ENCODE peak calls at places on chromosomes 6 and 20, in seven cellular contexts. One of them, this sample, is unnamed. For H3K9me3, the result is how much of the 10 kb centered on the place peaks cover.

GRCh38 chr6:33428219-33428890 is 8.5 kb downstream of the SYNGAP1 start:
- DNase-seq in uterus: no peak
- DNase-seq in hepatocyte: peak
- DNase-seq in SJSA1: no peak
- DNase-seq in effector memory CD4-positive, alpha-beta T cell: no peak
- DNase-seq in PC-9: no peak
- DNase-seq in tibial artery: peak
- DNase-seq in this sample: no peak

GRCh38 chr20:44692932-44693476 is 22.2 kb upstream of the CCN5 start:
- DNase-seq in PC-9: peak
- DNase-seq in hepatocyte: peak
- DNase-seq in effector memory CD4-positive, alpha-beta T cell: no peak
- DNase-seq in uterus: peak
- DNase-seq in SJSA1: peak
- DNase-seq in tibial artery: peak
- DNase-seq in this sample: no peak

GRCh38 chr20:23205221-23205620 is 119.1 kb upstream of the CD93 start:
- DNase-seq in SJSA1: no peak
- DNase-seq in tibial artery: no peak
- DNase-seq in PC-9: no peak
- DNase-seq in uterus: no peak
- DNase-seq in hepatocyte: no peak
- DNase-seq in effector memory CD4-positive, alpha-beta T cell: no peak
- DNase-seq in this sample: no peak

GRCh38 chr6:75135447-75135846 is 70.4 kb downstream of the COL12A1 start:
- DNase-seq in tibial artery: no peak
- DNase-seq in SJSA1: no peak
- DNase-seq in effector memory CD4-positive, alpha-beta T cell: no peak
- DNase-seq in uterus: no peak
- DNase-seq in hepatocyte: no peak
- DNase-seq in PC-9: no peak
- DNase-seq in this sample: no peak

GRCh38 chr6:72724545-72724944 is 102.7 kb downstream of the KCNQ5 start:
- DNase-seq in PC-9: no peak
- DNase-seq in tibial artery: no peak
- DNase-seq in effector memory CD4-positive, alpha-beta T cell: no peak
- DNase-seq in hepatocyte: no peak
- DNase-seq in uterus: no peak
- DNase-seq in SJSA1: no peak
- DNase-seq in this sample: no peak

GRCh38 chr6:71139249-71139648 is 149.4 kb upstream of the OGFRL1 start:
- DNase-seq in effector memory CD4-positive, alpha-beta T cell: no peak
- DNase-seq in hepatocyte: no peak
- DNase-seq in tibial artery: no peak
- DNase-seq in PC-9: peak
- DNase-seq in SJSA1: peak
- DNase-seq in uterus: no peak
- DNase-seq in this sample: no peak

GRCh38 chr6:20400476-20401402 is 940 bp upstream of the E2F3 start:
- DNase-seq in uterus: peak
- DNase-seq in effector memory CD4-positive, alpha-beta T cell: peak
- DNase-seq in hepatocyte: peak
- DNase-seq in SJSA1: peak
- DNase-seq in PC-9: no peak
- DNase-seq in tibial artery: no peak
- DNase-seq in this sample: no peak

GRCh38 chr6:138464085-138464484 is 35.2 kb downstream of the NHSL1 start:
- DNase-seq in PC-9: no peak
- DNase-seq in tibial artery: no peak
- DNase-seq in uterus: no peak
- DNase-seq in hepatocyte: no peak
- DNase-seq in SJSA1: no peak
- DNase-seq in effector memory CD4-positive, alpha-beta T cell: no peak
- DNase-seq in this sample: no peak

GRCh38 chr6:15063253-15063853 is 182.5 kb upstream of the JARID2 start:
- DNase-seq in uterus: no peak
- DNase-seq in hepatocyte: no peak
- DNase-seq in PC-9: no peak
- DNase-seq in tibial artery: peak
- DNase-seq in effector memory CD4-positive, alpha-beta T cell: no peak
- DNase-seq in SJSA1: no peak
- DNase-seq in this sample: no peak

GRCh38 chr6:101226677-101227135 is 166.8 kb upstream of the GRIK2 start:
- DNase-seq in PC-9: peak
- DNase-seq in tibial artery: no peak
- DNase-seq in effector memory CD4-positive, alpha-beta T cell: no peak
- DNase-seq in SJSA1: peak
- DNase-seq in uterus: no peak
- DNase-seq in hepatocyte: peak
- DNase-seq in this sample: no peak

GRCh38 chr20:32966382-32966781 is 37.9 kb downstream of the SUN5 start:
- DNase-seq in hepatocyte: no peak
- DNase-seq in PC-9: no peak
- DNase-seq in effector memory CD4-positive, alpha-beta T cell: no peak
- DNase-seq in tibial artery: peak
- DNase-seq in uterus: no peak
- DNase-seq in SJSA1: no peak
- DNase-seq in this sample: no peak

GRCh38 chr6:138601128-138601527 is 101.8 kb upstream of the NHSL1 start:
- DNase-seq in PC-9: no peak
- DNase-seq in tibial artery: no peak
- DNase-seq in effector memory CD4-positive, alpha-beta T cell: no peak
- DNase-seq in SJSA1: no peak
- DNase-seq in uterus: no peak
- DNase-seq in hepatocyte: no peak
- DNase-seq in this sample: no peak

GRCh38 chr6:27078734-27079357 is 168.7 kb upstream of the PRSS16 start:
- DNase-seq in PC-9: peak
- DNase-seq in SJSA1: peak
- DNase-seq in uterus: no peak
- DNase-seq in effector memory CD4-positive, alpha-beta T cell: peak
- DNase-seq in hepatocyte: peak
- DNase-seq in tibial artery: no peak
- DNase-seq in this sample: peak

GRCh38 chr20:39568090-39568489 is 605.9 kb downstream of the DHX35 start:
- DNase-seq in hepatocyte: no peak
- DNase-seq in effector memory CD4-positive, alpha-beta T cell: no peak
- DNase-seq in tibial artery: no peak
- DNase-seq in SJSA1: no peak
- DNase-seq in uterus: no peak
- DNase-seq in PC-9: no peak
- DNase-seq in this sample: no peak
- H3K9me3 ChIP-seq in hepatocyte: under half
- H3K9me3 ChIP-seq in effector memory CD4-positive, alpha-beta T cell: under half
- H3K9me3 ChIP-seq in tibial artery: under half
- H3K9me3 ChIP-seq in SJSA1: under half
- H3K9me3 ChIP-seq in uterus: under half
- H3K9me3 ChIP-seq in PC-9: under half
- H3K9me3 ChIP-seq in this sample: under half

DNA sequence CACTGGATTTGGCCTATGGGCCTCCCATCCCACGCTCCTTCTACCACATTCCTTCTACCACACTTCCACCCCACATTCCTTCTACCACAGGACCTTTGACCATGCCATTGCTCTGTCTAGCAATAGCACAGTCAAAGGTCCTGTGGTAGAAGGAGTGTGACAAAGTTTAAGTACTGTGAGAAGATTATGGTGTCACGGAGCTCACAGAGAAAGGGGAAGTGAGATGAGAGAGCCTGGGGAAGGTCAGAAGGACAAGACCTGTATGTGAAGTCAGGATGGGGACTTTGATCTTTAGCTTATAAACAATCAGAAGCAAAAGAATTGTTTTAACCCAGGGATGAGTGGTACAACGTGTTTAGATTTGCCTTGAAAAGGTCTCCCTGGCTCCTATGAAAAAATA is 568.2 kb upstream of the CHD6 start:
- DNase-seq in uterus: no peak
- DNase-seq in hepatocyte: no peak
- DNase-seq in PC-9: no peak
- DNase-seq in effector memory CD4-positive, alpha-beta T cell: no peak
- DNase-seq in tibial artery: no peak
- DNase-seq in SJSA1: no peak
- DNase-seq in this sample: no peak
- H3K9me3 ChIP-seq in uterus: under half
- H3K9me3 ChIP-seq in hepatocyte: under half
- H3K9me3 ChIP-seq in PC-9: under half
- H3K9me3 ChIP-seq in effector memory CD4-positive, alpha-beta T cell: under half
- H3K9me3 ChIP-seq in tibial artery: under half
- H3K9me3 ChIP-seq in SJSA1: under half
- H3K9me3 ChIP-seq in this sample: under half

DNA sequence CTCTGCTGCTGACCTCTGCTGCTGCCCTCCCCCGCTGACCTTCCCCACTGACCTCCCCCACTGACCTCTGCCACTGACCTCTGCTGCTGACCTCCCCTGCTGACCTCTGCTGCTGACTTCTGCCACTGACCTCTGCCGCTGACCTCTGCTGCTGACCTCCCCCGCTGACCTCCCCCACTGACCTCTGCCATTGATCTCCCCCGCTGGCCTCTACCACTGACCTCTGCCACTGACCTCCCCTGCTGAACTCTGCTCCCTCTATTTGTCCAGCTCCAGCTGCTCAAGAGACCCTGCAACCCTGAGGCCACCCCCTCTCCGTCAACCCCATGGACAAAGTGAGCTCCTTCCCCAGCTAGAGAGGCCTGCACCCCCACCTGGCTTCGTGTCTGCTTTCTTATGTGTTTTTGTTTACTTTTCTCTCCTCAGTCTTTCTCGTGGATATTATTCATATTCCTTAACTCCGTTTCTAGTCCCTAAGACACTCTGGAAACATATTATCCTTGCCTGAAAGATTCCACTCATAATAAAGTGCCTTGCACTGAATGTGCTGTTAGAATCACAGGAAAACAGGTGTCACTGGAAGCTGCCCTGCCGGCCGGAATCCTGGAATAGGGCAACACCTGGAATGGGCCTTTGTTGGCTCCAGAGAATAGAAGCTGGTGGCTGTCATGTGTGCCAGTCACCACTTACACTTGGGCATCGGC is 91.1 kb upstream of the AFDN start:
- DNase-seq in uterus: no peak
- DNase-seq in hepatocyte: no peak
- DNase-seq in effector memory CD4-positive, alpha-beta T cell: no peak
- DNase-seq in SJSA1: no peak
- DNase-seq in tibial artery: peak
- DNase-seq in PC-9: no peak
- DNase-seq in this sample: no peak
- H3K9me3 ChIP-seq in uterus: under half
- H3K9me3 ChIP-seq in hepatocyte: under half
- H3K9me3 ChIP-seq in effector memory CD4-positive, alpha-beta T cell: under half
- H3K9me3 ChIP-seq in SJSA1: under half
- H3K9me3 ChIP-seq in tibial artery: under half
- H3K9me3 ChIP-seq in PC-9: under half
- H3K9me3 ChIP-seq in this sample: under half

GRCh38 chr20:59836768-59837167 is 96.7 kb downstream of the SYCP2 start:
- DNase-seq in hepatocyte: no peak
- DNase-seq in SJSA1: no peak
- DNase-seq in uterus: no peak
- DNase-seq in effector memory CD4-positive, alpha-beta T cell: no peak
- DNase-seq in tibial artery: no peak
- DNase-seq in PC-9: no peak
- DNase-seq in this sample: no peak

GRCh38 chr20:59835448-59836395 is 97.7 kb downstream of the SYCP2 start:
- DNase-seq in SJSA1: peak
- DNase-seq in uterus: peak
- DNase-seq in effector memory CD4-positive, alpha-beta T cell: no peak
- DNase-seq in tibial artery: peak
- DNase-seq in PC-9: no peak
- DNase-seq in hepatocyte: peak
- DNase-seq in this sample: no peak

GRCh38 chr20:59839372-59839771 is 94.1 kb downstream of the SYCP2 start:
- DNase-seq in SJSA1: no peak
- DNase-seq in effector memory CD4-positive, alpha-beta T cell: no peak
- DNase-seq in tibial artery: no peak
- DNase-seq in hepatocyte: no peak
- DNase-seq in uterus: no peak
- DNase-seq in PC-9: no peak
- DNase-seq in this sample: no peak

GRCh38 chr20:59835057-59835447 is 98.4 kb downstream of the SYCP2 start:
- DNase-seq in effector memory CD4-positive, alpha-beta T cell: no peak
- DNase-seq in hepatocyte: no peak
- DNase-seq in tibial artery: no peak
- DNase-seq in PC-9: no peak
- DNase-seq in uterus: no peak
- DNase-seq in SJSA1: peak
- DNase-seq in this sample: no peak

GRCh38 chr20:59837623-59838394 is 95.6 kb downstream of the SYCP2 start:
- DNase-seq in tibial artery: no peak
- DNase-seq in PC-9: no peak
- DNase-seq in effector memory CD4-positive, alpha-beta T cell: no peak
- DNase-seq in hepatocyte: no peak
- DNase-seq in uterus: no peak
- DNase-seq in SJSA1: no peak
- DNase-seq in this sample: no peak
- H3K9me3 ChIP-seq in tibial artery: under half
- H3K9me3 ChIP-seq in PC-9: under half
- H3K9me3 ChIP-seq in effector memory CD4-positive, alpha-beta T cell: under half
- H3K9me3 ChIP-seq in hepatocyte: under half
- H3K9me3 ChIP-seq in uterus: under half
- H3K9me3 ChIP-seq in SJSA1: under half
- H3K9me3 ChIP-seq in this sample: under half

GRCh38 chr20:31392836-31393235 is 2.4 kb upstream of the DEFB119 start:
- DNase-seq in hepatocyte: no peak
- DNase-seq in effector memory CD4-positive, alpha-beta T cell: no peak
- DNase-seq in tibial artery: no peak
- DNase-seq in SJSA1: no peak
- DNase-seq in PC-9: no peak
- DNase-seq in uterus: no peak
- DNase-seq in this sample: no peak
- H3K9me3 ChIP-seq in hepatocyte: under half
- H3K9me3 ChIP-seq in effector memory CD4-positive, alpha-beta T cell: under half
- H3K9me3 ChIP-seq in tibial artery: under half
- H3K9me3 ChIP-seq in SJSA1: under half
- H3K9me3 ChIP-seq in PC-9: under half
- H3K9me3 ChIP-seq in uterus: under half
- H3K9me3 ChIP-seq in this sample: under half

GRCh38 chr6:133502451-133503259 is 261.5 kb downstream of the EYA4 start:
- DNase-seq in PC-9: peak
- DNase-seq in hepatocyte: peak
- DNase-seq in uterus: no peak
- DNase-seq in tibial artery: peak
- DNase-seq in effector memory CD4-positive, alpha-beta T cell: no peak
- DNase-seq in SJSA1: no peak
- DNase-seq in this sample: no peak

GRCh38 chr6:133501675-133502275 is 260.6 kb downstream of the EYA4 start:
- DNase-seq in PC-9: no peak
- DNase-seq in hepatocyte: no peak
- DNase-seq in tibial artery: no peak
- DNase-seq in SJSA1: no peak
- DNase-seq in uterus: no peak
- DNase-seq in effector memory CD4-positive, alpha-beta T cell: no peak
- DNase-seq in this sample: no peak

GRCh38 chr6:133504761-133505160 is 263.6 kb downstream of the EYA4 start:
- DNase-seq in hepatocyte: no peak
- DNase-seq in tibial artery: no peak
- DNase-seq in uterus: no peak
- DNase-seq in SJSA1: no peak
- DNase-seq in PC-9: no peak
- DNase-seq in effector memory CD4-positive, alpha-beta T cell: no peak
- DNase-seq in this sample: no peak

GRCh38 chr6:133503330-133503729 is 262.2 kb downstream of the EYA4 start:
- DNase-seq in PC-9: no peak
- DNase-seq in SJSA1: no peak
- DNase-seq in uterus: no peak
- DNase-seq in effector memory CD4-positive, alpha-beta T cell: no peak
- DNase-seq in tibial artery: no peak
- DNase-seq in hepatocyte: no peak
- DNase-seq in this sample: no peak

GRCh38 chr6:133505680-133506079 is 264.5 kb downstream of the EYA4 start:
- DNase-seq in PC-9: no peak
- DNase-seq in uterus: no peak
- DNase-seq in hepatocyte: no peak
- DNase-seq in SJSA1: no peak
- DNase-seq in tibial artery: no peak
- DNase-seq in effector memory CD4-positive, alpha-beta T cell: no peak
- DNase-seq in this sample: no peak
- H3K9me3 ChIP-seq in PC-9: under half
- H3K9me3 ChIP-seq in uterus: under half
- H3K9me3 ChIP-seq in hepatocyte: under half
- H3K9me3 ChIP-seq in SJSA1: under half
- H3K9me3 ChIP-seq in tibial artery: under half
- H3K9me3 ChIP-seq in effector memory CD4-positive, alpha-beta T cell: under half
- H3K9me3 ChIP-seq in this sample: under half